ENCODE peak calls at places on chromosomes 16 and 17, in nine cellular contexts. A is cardiac muscle cell, G is kidney, F is adrenal gland, W is body of pancreas, T is GM13977, U is fibroblast of mammary gland, E is GM12865, C is B cell. B is an unnamed sample.

GRCh38 chr16:60127196-60127595 is 1393.1 kb upstream of the GOT2 start:
- DNase-seq in G (no peak), A (no peak), F (no peak), U (no peak), W (no peak), T (no peak), E (no peak), C (no peak), B (no peak)

GRCh38 chr16:29678691-29679267 is at the start of gene QPRT:
- DNase-seq in C (no peak), G (no peak), W (peak), T (peak), U (peak), E (peak), A (peak), F (peak), B (peak)

GRCh38 chr16:2270070-2270462 is 2.1 kb upstream of the RNPS1 start:
- DNase-seq in A (no peak), U (no peak), W (no peak), T (no peak), G (no peak), F (no peak), E (no peak), C (no peak), B (no peak)

GRCh38 chr17:68048996-68049395 is 13.5 kb downstream of the KPNA2 start:
- DNase-seq in W (no peak), A (no peak), C (no peak), F (no peak), T (no peak), E (peak), G (no peak), U (no peak), B (no peak)

GRCh38 chr17:57523926-57524634 is 221.0 kb downstream of the CCDC182 start:
- DNase-seq in T (no peak), G (peak), A (no peak), C (no peak), W (peak), F (peak), U (peak), E (peak), B (no peak)

GRCh38 chr17:38741853-38742421 is 6.2 kb downstream of the PCGF2 start:
- DNase-seq in T (peak), U (no peak), W (peak), G (no peak), A (no peak), C (no peak), E (no peak), F (no peak), B (no peak)

GRCh38 chr17:29073045-29073444 is 30.1 kb downstream of the PIPOX start:
- DNase-seq in F (no peak), A (no peak), U (no peak), E (no peak), G (no peak), T (no peak), W (no peak), C (no peak), B (no peak)

GRCh38 chr17:17044846-17045561 is 2.7 kb downstream of the MPRIP start:
- DNase-seq in W (no peak), E (peak), A (peak), G (peak), U (peak), F (peak), C (peak), T (no peak), B (no peak)

GRCh38 chr16:80741716-80742115 is 62.7 kb downstream of the CDYL2 start:
- DNase-seq in F (no peak), C (no peak), T (no peak), G (no peak), U (no peak), W (no peak), E (no peak), A (no peak), B (no peak)

GRCh38 chr16:78005881-78006280 is 16.5 kb upstream of the CLEC3A start:
- DNase-seq in U (peak), T (peak), A (peak), G (no peak), C (no peak), F (no peak), E (peak), W (no peak), B (no peak)

GRCh38 chr17:37507108-37507507 is 17.4 kb downstream of the DUSP14 start:
- DNase-seq in F (no peak), A (no peak), T (no peak), W (no peak), E (no peak), U (no peak), G (no peak), C (no peak), B (no peak)

GRCh38 chr17:75876938-75877751 is 1.2 kb downstream of the TRIM47 start:
- DNase-seq in G (peak), F (peak), U (peak), W (peak), E (no peak), T (no peak), A (no peak), C (peak), B (peak)

GRCh38 chr17:78822552-78822951 is 18.1 kb downstream of the USP36 start:
- DNase-seq in U (peak), C (peak), T (no peak), E (no peak), A (no peak), G (no peak), W (no peak), F (no peak), B (peak)

GRCh38 chr17:31134526-31134925 is 39.7 kb downstream of the NF1 start:
- DNase-seq in T (no peak), E (peak), U (peak), W (no peak), C (no peak), F (no peak), G (no peak), A (no peak), B (no peak)

GRCh38 chr17:68707032-68707431 is 105.9 kb upstream of the FAM20A start:
- DNase-seq in T (no peak), U (peak), G (no peak), W (no peak), C (no peak), F (no peak), E (no peak), A (no peak), B (no peak)

GRCh38 chr17:9644910-9645751 is at the start of gene USP43:
- DNase-seq in W (peak), E (no peak), G (peak), A (peak), U (peak), T (peak), C (peak), F (no peak), B (no peak)

GRCh38 chr17:16398270-16399267 is 16.8 kb upstream of the TRPV2 start:
- DNase-seq in T (peak), C (no peak), G (peak), F (no peak), E (peak), U (no peak), W (peak), A (no peak), B (no peak)

GRCh38 chr16:47712276-47713224 is 251.4 kb downstream of the PHKB start:
- DNase-seq in T (no peak), A (no peak), U (peak), F (peak), C (no peak), E (no peak), W (no peak), G (peak), B (no peak)

GRCh38 chr16:8668138-8668537 is 6.3 kb upstream of the ABAT start:
- DNase-seq in A (no peak), G (no peak), C (no peak), U (no peak), E (no peak), W (no peak), F (no peak), T (no peak), B (no peak)

GRCh38 chr17:3574231-3574630 is 16.6 kb upstream of the TRPV3 start:
- DNase-seq in E (no peak), U (no peak), A (no peak), W (no peak), G (peak), T (no peak), C (no peak), F (no peak), B (no peak)

GRCh38 chr17:49235896-49236295 is 5.3 kb upstream of the PHOSPHO1 start:
- DNase-seq in F (no peak), U (no peak), G (no peak), C (no peak), E (no peak), A (no peak), T (no peak), W (no peak), B (no peak)

GRCh38 chr16:51818342-51818944 is 667.4 kb upstream of the SALL1 start:
- DNase-seq in E (peak), T (peak), G (no peak), W (peak), F (peak), U (peak), A (peak), C (no peak), B (no peak)

GRCh38 chr16:61836804-61837398 is 199.3 kb downstream of the CDH8 start:
- DNase-seq in E (no peak), W (no peak), U (no peak), A (peak), T (no peak), F (no peak), C (no peak), G (no peak), B (no peak)

GRCh38 chr17:29250666-29251065 is 4.0 kb downstream of the CRYBA1 start:
- DNase-seq in G (no peak), F (no peak), A (no peak), T (no peak), U (peak), C (no peak), W (no peak), E (no peak), B (no peak)

GRCh38 chr17:21028192-21028591 is 14.6 kb downstream of the USP22 start:
- DNase-seq in U (no peak), W (no peak), E (no peak), F (no peak), T (no peak), A (no peak), C (no peak), G (no peak), B (no peak)

GRCh38 chr17:27741361-27741861 is 58.9 kb downstream of the NOS2 start:
- DNase-seq in W (no peak), T (no peak), C (no peak), G (peak), F (peak), E (no peak), A (no peak), U (peak), B (no peak)

GRCh38 chr17:39237586-39237985 is 11.8 kb upstream of the STAC2 start:
- DNase-seq in E (no peak), A (no peak), G (no peak), C (no peak), U (no peak), T (no peak), F (no peak), W (no peak), B (no peak)

GRCh38 chr17:4249452-4250029 is 14.2 kb downstream of the ANKFY1 start:
- DNase-seq in U (peak), F (no peak), W (no peak), G (no peak), E (peak), C (peak), T (peak), A (peak), B (no peak)

GRCh38 chr16:69243479-69243878 is 56.5 kb downstream of the SNTB2 start:
- DNase-seq in U (peak), T (no peak), W (no peak), G (no peak), A (no peak), E (no peak), C (no peak), F (no peak), B (no peak)

GRCh38 chr17:65809366-65809765 is 247.9 kb upstream of the AXIN2 start:
- DNase-seq in C (no peak), F (no peak), T (no peak), G (no peak), W (no peak), E (no peak), U (no peak), A (no peak), B (no peak)

GRCh38 chr16:11391576-11391975 is 46.3 kb downstream of the RMI2 start:
- DNase-seq in W (peak), C (peak), A (no peak), T (peak), E (no peak), U (no peak), F (no peak), G (peak), B (peak)

GRCh38 chr17:39923230-39923629 is 4.2 kb downstream of the ORMDL3 start:
- DNase-seq in T (no peak), W (no peak), A (no peak), C (no peak), F (no peak), G (peak), U (no peak), E (no peak), B (no peak)

GRCh38 chr17:79465011-79466006 is 145.5 kb downstream of the RBFOX3 start:
- DNase-seq in A (no peak), T (no peak), C (no peak), E (no peak), G (no peak), W (peak), F (no peak), U (no peak), B (no peak)

GRCh38 chr16:70770291-70770967 is 30.5 kb downstream of the VAC14 start:
- DNase-seq in T (no peak), E (no peak), F (peak), U (no peak), G (no peak), A (peak), C (no peak), W (no peak), B (no peak)

GRCh38 chr17:38981640-38982039 is 14.4 kb upstream of the FBXO47 start:
- DNase-seq in G (no peak), C (no peak), E (no peak), U (no peak), A (no peak), W (no peak), F (no peak), T (no peak), B (no peak)

GRCh38 chr17:77356690-77357201 is 216.0 kb downstream of the SEC14L1 start:
- DNase-seq in U (no peak), F (no peak), T (peak), A (no peak), G (peak), W (no peak), E (no peak), C (peak), B (peak)

GRCh38 chr16:17053536-17054160 is 417.1 kb downstream of the XYLT1 start:
- DNase-seq in U (no peak), C (no peak), T (no peak), G (no peak), W (no peak), F (no peak), E (peak), A (no peak), B (no peak)

GRCh38 chr16:2841606-2842339 is 11.7 kb downstream of the ZG16B start:
- DNase-seq in G (peak), E (peak), A (no peak), C (no peak), T (no peak), F (no peak), W (no peak), U (no peak), B (no peak)

GRCh38 chr17:35089846-35090193 is 26.3 kb upstream of the RFFL start:
- DNase-seq in W (no peak), A (peak), G (no peak), T (peak), U (peak), F (no peak), E (no peak), C (no peak), B (no peak)

GRCh38 chr17:81179861-81180260 is 13.8 kb upstream of the AATK start:
- DNase-seq in G (no peak), W (no peak), U (no peak), A (peak), T (no peak), C (no peak), F (no peak), E (no peak), B (no peak)

GRCh38 chr17:81173761-81174160 is 7.7 kb upstream of the AATK start:
- DNase-seq in T (no peak), W (no peak), G (no peak), U (peak), F (no peak), E (no peak), A (no peak), C (no peak), B (no peak)

GRCh38 chr17:81178136-81179091 is 12.4 kb upstream of the AATK start:
- DNase-seq in E (no peak), A (no peak), U (no peak), F (no peak), W (no peak), C (no peak), T (no peak), G (no peak), B (no peak)

GRCh38 chr17:81179220-81179619 is 13.2 kb upstream of the AATK start:
- DNase-seq in T (no peak), W (no peak), U (no peak), F (no peak), E (no peak), C (no peak), G (no peak), A (no peak), B (no peak)

DNA sequence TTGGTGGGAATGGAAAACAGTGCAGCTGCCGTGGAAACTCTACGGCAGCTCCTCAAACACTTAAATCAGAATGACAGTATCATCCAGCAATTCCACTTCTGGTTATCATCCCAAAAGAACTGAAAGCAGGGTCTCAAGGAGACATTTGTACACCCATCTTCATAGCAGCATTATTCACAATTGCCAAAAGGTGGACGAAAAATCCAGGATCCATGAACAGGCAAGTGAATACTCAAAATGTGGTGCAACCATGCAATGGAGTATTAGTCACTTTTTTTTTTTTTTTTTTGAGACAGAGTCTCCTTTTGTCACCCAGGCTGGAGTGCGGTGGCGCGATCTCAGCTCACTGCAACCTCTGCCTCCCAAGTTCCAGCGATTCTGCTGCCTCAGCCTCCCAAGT is 10.6 kb upstream of the AATK start:
- DNase-seq in E (no peak), W (no peak), T (no peak), C (no peak), G (no peak), F (no peak), A (no peak), U (peak), B (no peak)
- TF ChIP-seq CTCF in E (no peak), W (no peak), T (no peak), C (no peak), G (no peak), F (no peak), A (no peak), U (no peak), B (no peak)

GRCh38 chr16:63289834-63290460 is 1253.7 kb upstream of the CDH8 start:
- DNase-seq in A (peak), G (no peak), E (peak), T (peak), U (peak), C (no peak), F (peak), W (peak), B (no peak)
- TF ChIP-seq CTCF in A (peak), G (peak), E (peak), T (peak), U (peak), C (no peak), F (peak), W (peak), B (no peak)

GRCh38 chr16:65710107-65710506 is 588.2 kb upstream of the CDH11 start:
- DNase-seq in W (no peak), T (no peak), U (no peak), C (no peak), F (peak), G (no peak), E (no peak), A (no peak), B (no peak)

GRCh38 chr16:65700599-65700998 is 578.7 kb upstream of the CDH11 start:
- DNase-seq in W (no peak), T (no peak), E (no peak), A (no peak), G (no peak), U (no peak), F (no peak), C (no peak), B (no peak)

GRCh38 chr16:65702707-65703402 is 581.0 kb upstream of the CDH11 start:
- DNase-seq in W (no peak), U (no peak), T (no peak), E (no peak), G (no peak), A (peak), F (no peak), C (no peak), B (peak)

GRCh38 chr16:65698943-65699342 is 577.1 kb upstream of the CDH11 start:
- DNase-seq in G (no peak), U (no peak), F (no peak), T (no peak), W (no peak), A (peak), C (no peak), E (no peak), B (no peak)

GRCh38 chr16:65704866-65705265 is 583.0 kb upstream of the CDH11 start:
- DNase-seq in C (no peak), T (no peak), U (no peak), W (no peak), F (no peak), A (peak), G (no peak), E (no peak), B (no peak)
- TF ChIP-seq CTCF in C (no peak), T (peak), U (peak), W (no peak), F (peak), A (peak), G (peak), E (peak), B (no peak)

GRCh38 chr17:56185491-56185890 is 32.2 kb downstream of the ANKFN1 start:
- DNase-seq in A (no peak), F (no peak), G (no peak), T (no peak), C (no peak), U (peak), E (no peak), W (no peak), B (no peak)
- TF ChIP-seq CTCF in A (no peak), F (no peak), G (no peak), T (no peak), C (no peak), U (no peak), E (no peak), W (no peak), B (no peak)

GRCh38 chr16:4847774-4848587 is 700 bp downstream of the UBN1 start:
- DNase-seq in T (peak), U (peak), E (no peak), W (peak), G (no peak), C (peak), A (peak), F (peak), B (peak)
- TF ChIP-seq CTCF in T (no peak), U (no peak), E (no peak), W (no peak), G (no peak), C (no peak), A (no peak), F (no peak), B (peak)

GRCh38 chr17:48134912-48135480 is 27.4 kb downstream of the SNX11 start:
- DNase-seq in T (no peak), E (no peak), U (no peak), F (no peak), A (no peak), G (no peak), W (no peak), C (no peak), B (no peak)
- TF ChIP-seq CTCF in T (peak), E (peak), U (peak), F (peak), A (peak), G (no peak), W (no peak), C (no peak), B (no peak)

GRCh38 chr16:67199011-67199807 is at the start of gene ELMO3:
- DNase-seq in E (no peak), A (peak), F (no peak), G (peak), W (peak), T (no peak), C (peak), U (no peak), B (peak)

GRCh38 chr16:67198238-67198734 is 645 bp upstream of the ELMO3 start:
- DNase-seq in T (peak), W (peak), C (peak), E (no peak), G (peak), A (peak), F (peak), U (peak), B (no peak)

GRCh38 chr16:67200491-67200890 is 1.6 kb downstream of the ELMO3 start:
- DNase-seq in F (no peak), C (peak), E (no peak), U (no peak), W (no peak), G (peak), A (no peak), T (no peak), B (no peak)

GRCh38 chr16:67201411-67202345 is 2.7 kb downstream of the ELMO3 start:
- DNase-seq in U (no peak), G (peak), F (no peak), A (no peak), W (no peak), T (no peak), E (no peak), C (no peak), B (no peak)

DNA sequence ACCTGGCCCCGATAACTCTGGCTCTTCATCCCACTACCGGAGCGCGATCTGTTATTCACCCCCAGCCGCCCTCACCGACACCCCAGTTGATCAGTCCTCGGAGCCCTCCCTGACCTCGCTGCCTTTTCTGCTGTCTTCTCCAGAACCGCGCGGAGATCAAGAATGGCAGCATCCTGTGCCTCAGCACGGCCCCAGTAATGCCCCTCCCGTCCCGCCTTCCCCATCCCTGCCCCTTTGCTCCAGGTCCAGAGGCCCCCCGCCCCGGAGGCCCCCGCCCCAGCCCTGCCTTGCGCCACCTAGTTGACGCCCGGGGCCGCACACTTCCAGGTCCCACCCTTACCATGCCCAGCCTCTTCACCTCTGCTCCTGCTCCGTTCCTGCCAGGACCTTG is 872 bp downstream of the ELMO3 start:
- DNase-seq in E (no peak), T (no peak), C (peak), U (no peak), G (no peak), F (no peak), W (no peak), A (no peak), B (no peak)
- TF ChIP-seq CTCF in E (no peak), T (peak), C (no peak), U (no peak), G (no peak), F (no peak), W (peak), A (no peak), B (no peak)

B was measured in ovary.